ENCODE peak calls at places on chromosomes 5 and 9, in six cellular contexts. V is stomach, A is MM.1S, G is PC-3, B is hepatocyte, X is tibial artery. L is an unnamed sample.

GRCh38 chr9:25724424-25724823 is 46.2 kb upstream of the TUSC1 start:
- DNase-seq in B (no peak), V (no peak), X (no peak), A (no peak), G (peak; percentile 3), L (peak; percentile 34)

GRCh38 chr5:103942587-103943186 is 380.1 kb upstream of the NUDT12 start:
- DNase-seq in X (no peak), A (peak; percentile 35), V (no peak), G (peak; percentile 51), B (no peak), L (no peak)

GRCh38 chr5:148972958-148973357 is 89.9 kb downstream of the SH3TC2 start:
- DNase-seq in A (no peak), G (peak; percentile 100), V (peak; percentile 35), B (peak; percentile 48), X (peak; percentile 73), L (peak; percentile 93)

GRCh38 chr5:97044057-97044456 is 98.4 kb downstream of the LIX1 start:
- DNase-seq in X (no peak), V (peak; percentile 34), A (no peak), G (peak; percentile 49), B (peak; percentile 55), L (no peak)

GRCh38 chr5:173093597-173093996 is 37.4 kb downstream of the CREBRF start:
- DNase-seq in X (no peak), V (no peak), A (no peak), B (no peak), G (no peak), L (no peak)

GRCh38 chr5:150112211-150113046 is 26.1 kb upstream of the CSF1R start:
- DNase-seq in G (peak; percentile 67), V (peak; percentile 24), B (peak; percentile 41), X (peak; percentile 84), A (no peak), L (peak; percentile 59)

GRCh38 chr9:30800421-30800820 is 1584.0 kb upstream of the ACO1 start:
- DNase-seq in V (no peak), G (no peak), B (no peak), A (no peak), X (no peak), L (no peak)

GRCh38 chr9:22084336-22085035 is 75.4 kb upstream of the CDKN2B start:
- DNase-seq in V (no peak), B (peak; percentile 33), G (peak; percentile 92), A (no peak), X (no peak), L (peak; percentile 87)

GRCh38 chr9:118635416-118635815 is 733.8 kb downstream of the BRINP1 start:
- DNase-seq in X (no peak), A (no peak), G (no peak), V (no peak), B (no peak), L (no peak)

GRCh38 chr5:72071906-72072305 is 35.4 kb upstream of the MAP1B start:
- DNase-seq in G (no peak), V (no peak), A (no peak), X (no peak), B (no peak), L (no peak)

GRCh38 chr5:158273035-158273434 is 414.1 kb upstream of the CLINT1 start:
- DNase-seq in B (no peak), A (no peak), G (no peak), V (no peak), X (no peak), L (no peak)

GRCh38 chr9:123933401-123933800 is 3.5 kb upstream of the DENND1A start:
- DNase-seq in G (peak; percentile 84), B (peak; percentile 41), X (no peak), V (no peak), A (no peak), L (peak; percentile 89)

GRCh38 chr5:133386662-133387061 is 225.7 kb downstream of the FSTL4 start:
- DNase-seq in A (no peak), X (no peak), B (no peak), V (no peak), G (no peak), L (no peak)

GRCh38 chr9:72984990-72985389 is 32.1 kb upstream of the ALDH1A1 start:
- DNase-seq in G (no peak), B (no peak), A (no peak), V (no peak), X (no peak), L (no peak)

GRCh38 chr9:106075991-106076390 is 381.6 kb downstream of the TMEM38B start:
- DNase-seq in G (peak; percentile 49), X (no peak), V (no peak), B (no peak), A (no peak), L (peak; percentile 63)

GRCh38 chr5:82356808-82357671 is 78.9 kb upstream of the RPS23 start:
- DNase-seq in A (peak; percentile 18), V (peak; percentile 39), G (peak; percentile 97), X (peak; percentile 89), B (peak; percentile 75), L (peak; percentile 96)

GRCh38 chr9:71001780-71002386 is 119.5 kb downstream of the TRPM3 start:
- DNase-seq in B (peak; percentile 56), G (peak; percentile 41), X (no peak), A (peak; percentile 50), V (peak; percentile 49), L (peak; percentile 52)

GRCh38 chr9:75869236-75869635 is 21.2 kb upstream of the PCSK5 start:
- DNase-seq in A (no peak), G (no peak), X (no peak), V (no peak), B (no peak), L (no peak)

GRCh38 chr5:138553437-138554095 is 10.5 kb upstream of the ETF1 start:
- DNase-seq in B (no peak), X (no peak), V (no peak), A (no peak), G (no peak), L (no peak)

GRCh38 chr5:64486163-64486562 is 19.7 kb upstream of the RGS7BP start:
- DNase-seq in B (no peak), V (no peak), A (no peak), G (no peak), X (no peak), L (no peak)

GRCh38 chr5:95723632-95724369 is 7.3 kb upstream of the RHOBTB3 start:
- DNase-seq in B (no peak), X (no peak), V (peak; percentile 41), A (no peak), G (no peak), L (no peak)

GRCh38 chr5:116068028-116068632 is 16.7 kb upstream of the COMMD10 start:
- DNase-seq in G (peak; percentile 61), A (peak; percentile 56), X (no peak), B (peak; percentile 82), V (no peak), L (peak; percentile 38)

GRCh38 chr5:115360036-115360685 is 63.7 kb upstream of the CCDC112 start:
- DNase-seq in V (no peak), B (no peak), A (no peak), X (no peak), G (peak; percentile 58), L (no peak)

GRCh38 chr5:159951387-159951786 is 35.1 kb downstream of the ADRA1B start:
- DNase-seq in V (no peak), A (no peak), X (no peak), B (no peak), G (no peak), L (no peak)

GRCh38 chr5:122508623-122509022 is 196.6 kb downstream of the SNCAIP start:
- DNase-seq in A (no peak), X (no peak), V (no peak), G (no peak), B (no peak), L (no peak)

GRCh38 chr5:434443-435146 is 8.4 kb upstream of the EXOC3 start:
- DNase-seq in V (no peak), B (no peak), G (no peak), A (no peak), X (peak; percentile 15), L (no peak)

DNA sequence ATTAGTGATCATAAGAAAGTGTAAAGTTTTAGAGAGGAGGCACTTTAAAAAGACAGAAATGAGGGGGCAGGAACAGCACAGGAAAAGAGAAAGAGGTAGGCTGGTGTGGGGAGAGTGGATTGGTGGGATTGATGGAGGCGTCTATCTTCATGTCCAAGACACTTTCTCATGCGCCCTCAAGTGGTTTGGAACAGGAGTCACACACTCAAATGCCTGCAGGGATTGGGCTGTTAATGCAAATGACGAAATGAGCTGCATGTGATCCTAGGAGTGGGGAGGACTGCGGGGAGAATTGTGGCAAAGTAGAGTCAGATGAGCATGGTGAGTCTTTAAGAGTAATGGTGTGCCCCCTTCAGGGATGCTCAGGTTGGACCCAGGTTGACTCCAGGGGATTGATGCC is 5.5 kb downstream of the SLC36A3 start:
- DNase-seq in X (peak; percentile 35), B (peak; percentile 60), V (no peak), A (no peak), G (peak; percentile 78), L (peak; percentile 55)
- TF ChIP-seq CTCF in X (peak; percentile 26), B (peak; percentile 44), V (no peak), A (no peak), G (peak; percentile 77), L (peak; percentile 31)

DNA sequence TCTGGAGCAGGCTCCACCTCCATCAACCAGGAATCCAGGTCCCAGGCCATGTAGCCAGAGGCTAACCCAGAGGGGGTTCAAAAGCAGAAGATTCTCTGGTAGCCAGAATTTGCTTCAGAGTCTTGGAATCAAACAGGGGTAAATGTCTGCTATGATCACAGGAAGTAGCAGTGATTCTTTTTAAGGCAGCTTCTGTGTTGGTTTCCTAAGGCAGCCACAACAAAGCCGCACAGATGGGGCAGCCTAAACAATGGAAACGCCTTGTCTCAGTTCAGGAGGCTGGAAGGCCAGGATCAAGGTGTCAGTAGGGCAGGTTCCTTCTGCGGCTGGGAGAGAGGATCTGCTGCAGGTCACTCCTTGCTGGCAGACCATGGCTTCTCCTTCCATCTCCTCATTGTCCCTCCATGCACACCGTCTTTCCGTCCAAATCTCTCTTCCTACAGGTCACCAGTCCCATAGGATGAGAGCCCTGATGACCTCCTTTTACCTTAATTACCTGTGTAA is 167.3 kb downstream of the ROR2 start:
- DNase-seq in V (no peak), X (no peak), B (no peak), A (no peak), G (no peak), L (no peak)
- H3K27ac ChIP-seq in V (no peak overlapping the region), X (no peak overlapping the region), B (no peak overlapping the region), A (no peak overlapping the region), G (no peak overlapping the region), L (no peak overlapping the region)

DNA sequence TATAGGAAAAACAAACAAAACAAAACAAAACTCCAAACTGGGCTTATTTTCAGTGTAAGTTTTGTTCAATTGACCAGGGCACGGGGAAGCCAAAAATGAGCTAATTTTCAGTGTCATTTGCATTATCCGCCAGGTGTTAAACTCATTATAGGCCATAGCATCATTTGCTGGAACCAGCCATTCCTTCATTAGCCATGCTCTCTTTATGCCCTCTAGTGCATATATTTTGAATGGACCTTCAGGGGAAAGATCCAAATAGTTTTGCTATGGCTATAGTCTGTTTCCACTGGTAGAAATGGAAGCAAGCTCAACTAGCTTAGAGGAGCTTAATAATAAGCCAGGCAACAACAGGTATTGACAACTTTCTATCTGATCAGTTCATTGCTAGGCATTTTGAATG is 1205.3 kb upstream of the DMAC1 start:
- DNase-seq in X (no peak), A (no peak), V (no peak), G (no peak), B (no peak), L (no peak)
- TF ChIP-seq CTCF in X (no peak), A (peak; percentile 9), V (no peak), G (no peak), B (peak; percentile 22), L (no peak)

DNA sequence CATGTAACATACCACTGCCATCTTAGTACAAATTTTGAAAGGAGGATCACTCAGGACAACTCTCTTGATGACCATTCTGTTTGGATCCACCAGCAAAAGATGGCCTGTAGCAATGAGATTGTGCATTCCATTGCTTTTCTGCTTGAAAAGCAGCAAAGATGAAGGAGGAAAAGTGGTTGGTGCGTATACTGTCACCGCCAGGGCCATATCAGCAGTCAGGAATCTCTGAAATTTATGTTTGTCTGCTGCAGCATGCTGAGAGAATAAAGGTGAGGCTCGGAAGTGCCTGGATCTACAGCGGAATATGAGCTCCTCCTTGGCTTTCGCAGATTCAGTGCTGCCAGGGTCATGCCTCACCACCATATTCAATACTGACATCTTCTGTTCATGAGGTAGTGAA is 144.4 kb downstream of the GPBP1 start:
- DNase-seq in V (no peak), G (no peak), X (no peak), A (no peak), B (no peak), L (no peak)
- H3K27ac ChIP-seq in V (peak overlapping the region; percentile 14), G (no peak overlapping the region), X (no peak overlapping the region), A (no peak overlapping the region), B (peak overlapping the region; percentile 77), L (no peak overlapping the region)